ENCODE peak calls at places on chromosomes 16 and 17, in seven cellular contexts. D is hepatocyte; U is cardiac muscle cell; X is GOT3; S is T-helper 22 cell; L is effector CD8-positive, alpha-beta T cell; Z is aorta. Y is an unnamed sample.

GRCh38 chr16:87666919-87667318 is 64.6 kb downstream of the JPH3 start:
- DNase-seq in D (no peak), U (no peak), X (no peak), S (no peak), L (no peak), Z (no peak), Y (no peak)

GRCh38 chr17:8935194-8935593 is 30.3 kb downstream of the PIK3R5 start:
- DNase-seq in D (no peak), U (no peak), X (no peak), S (peak), L (no peak), Z (no peak), Y (no peak)

GRCh38 chr17:20085283-20085875 is 76.2 kb downstream of the SPECC1 start:
- DNase-seq in D (no peak), U (no peak), X (no peak), S (no peak), L (no peak), Z (no peak), Y (no peak)

GRCh38 chr16:68492501-68493411 is 44.4 kb upstream of the SMPD3 start:
- DNase-seq in D (peak), U (no peak), X (no peak), S (no peak), L (no peak), Z (peak), Y (no peak)

GRCh38 chr16:4911831-4912422 is 25.0 kb downstream of the PPL start:
- DNase-seq in D (no peak), U (no peak), X (no peak), S (no peak), L (no peak), Z (no peak), Y (no peak)

GRCh38 chr16:86343111-86343642 is 167.2 kb upstream of the FOXF1 start:
- DNase-seq in D (peak), U (no peak), X (no peak), S (no peak), L (no peak), Z (peak), Y (no peak)

GRCh38 chr16:84983308-84983707 is 28.0 kb downstream of the ZDHHC7 start:
- DNase-seq in D (no peak), U (no peak), X (no peak), S (no peak), L (no peak), Z (no peak), Y (no peak)

GRCh38 chr17:51258756-51259573 is 884 bp downstream of the MBTD1 start:
- DNase-seq in D (peak), U (peak), X (no peak), S (no peak), L (no peak), Z (no peak), Y (no peak)

GRCh38 chr16:81405702-81406113 is 38.9 kb upstream of the CMIP start:
- DNase-seq in D (peak), U (no peak), X (no peak), S (no peak), L (no peak), Z (peak), Y (peak)

GRCh38 chr16:89749637-89750036 is 28.3 kb downstream of the ZNF276 start:
- DNase-seq in D (no peak), U (peak), X (no peak), S (no peak), L (no peak), Z (no peak), Y (no peak)

GRCh38 chr16:89179656-89180315 is 8.2 kb downstream of the CDH15 start:
- DNase-seq in D (no peak), U (no peak), X (no peak), S (no peak), L (no peak), Z (no peak), Y (no peak)

GRCh38 chr16:68645494-68646388 is 631 bp downstream of the CDH3 start:
- DNase-seq in D (peak), U (peak), X (no peak), S (no peak), L (no peak), Z (no peak), Y (no peak)

GRCh38 chr17:21677126-21677910 is 15.0 kb upstream of the KCNJ18 start:
- DNase-seq in D (no peak), U (no peak), X (no peak), S (no peak), L (no peak), Z (peak), Y (no peak)

GRCh38 chr16:67605641-67606040 is 39.3 kb upstream of the CARMIL2 start:
- DNase-seq in D (no peak), U (no peak), X (no peak), S (no peak), L (no peak), Z (no peak), Y (no peak)

GRCh38 chr17:79033741-79034501 is 10.0 kb downstream of the C1QTNF1 start:
- DNase-seq in D (no peak), U (no peak), X (no peak), S (no peak), L (no peak), Z (peak), Y (no peak)

Y was measured in T1000.